ENCODE peak calls at places on chromosomes 11 and 22, in six cellular contexts. O, W, Z, V, R and J are unnamed samples.
A peak's percentile ranks its signal among the peaks of the same experiment; 100 is the strongest.

GRCh38 chr11:8040921-8041285 is 40.1 kb upstream of the TUB start:
- DNase-seq in W (no peak), V (no peak), R (no peak), Z (no peak), O (no peak), J (no peak)

GRCh38 chr22:28023774-28024173 is 104.7 kb upstream of the PITPNB start:
- DNase-seq in O (no peak), Z (no peak), W (no peak), V (peak; percentile 9), R (no peak), J (no peak)

GRCh38 chr11:69518081-69518950 is 36.9 kb downstream of the LINC01488 start:
- DNase-seq in V (no peak), R (no peak), O (no peak), Z (no peak), W (no peak), J (no peak)

GRCh38 chr11:2376751-2377451 is at the start of gene CD81:
- DNase-seq in W (peak; percentile 64), O (peak; percentile 58), V (peak; percentile 66), Z (peak; percentile 88), R (no peak), J (peak; percentile 93)

GRCh38 chr11:86148339-86148738 is 79.5 kb upstream of the PICALM start:
- DNase-seq in W (no peak), V (no peak), O (no peak), Z (no peak), R (no peak), J (no peak)

GRCh38 chr22:27987557-27987956 is 68.5 kb upstream of the PITPNB start:
- DNase-seq in R (no peak), V (no peak), O (no peak), W (no peak), Z (no peak), J (no peak)

GRCh38 chr22:49010086-49010863 is 817.4 kb downstream of the BRD1 start:
- DNase-seq in Z (no peak), V (no peak), R (no peak), W (no peak), O (no peak), J (no peak)

GRCh38 chr11:126024143-126024542 is 38.5 kb downstream of the CDON start:
- DNase-seq in O (no peak), R (no peak), Z (no peak), V (no peak), W (no peak), J (no peak)

GRCh38 chr22:28282346-28282745 is 363.3 kb upstream of the PITPNB start:
- DNase-seq in R (no peak), V (no peak), Z (no peak), O (no peak), W (no peak), J (no peak)

GRCh38 chr11:28581286-28582242 is 473.4 kb downstream of the METTL15 start:
- DNase-seq in W (no peak), Z (no peak), V (no peak), R (no peak), O (no peak), J (no peak)

GRCh38 chr22:48899523-48900326 is 927.9 kb downstream of the BRD1 start:
- DNase-seq in Z (no peak), O (no peak), W (no peak), V (no peak), R (no peak), J (no peak)

GRCh38 chr11:62791501-62792192 is at the start of gene TMEM223:
- DNase-seq in V (peak; percentile 92), Z (peak; percentile 93), R (peak; percentile 89), O (peak; percentile 90), W (peak; percentile 73), J (peak; percentile 92)

GRCh38 chr11:77278595-77279506 is 22.6 kb downstream of the GDPD4 start:
- DNase-seq in V (no peak), R (no peak), O (no peak), W (no peak), Z (no peak), J (no peak)

GRCh38 chr11:120816711-120817110 is 207.2 kb upstream of the TBCEL start:
- DNase-seq in O (no peak), Z (no peak), W (no peak), R (no peak), V (no peak), J (no peak)

GRCh38 chr22:22045576-22046335 is 63.2 kb upstream of the TOP3B start:
- DNase-seq in V (no peak), O (no peak), R (no peak), W (no peak), Z (no peak), J (no peak)

GRCh38 chr22:46845281-46846153 is 83.1 kb downstream of the TBC1D22A start:
- DNase-seq in V (no peak), O (no peak), W (no peak), Z (no peak), R (no peak), J (no peak)
- TF ChIP-seq CTCF in V (peak; percentile 62), O (peak; percentile 32), W (peak; percentile 65), Z (no peak), R (no peak), J (no peak)

GRCh38 chr22:44444341-44445306 is 53.4 kb downstream of the RTL6 start:
- DNase-seq in R (no peak), O (no peak), V (peak; percentile 12), Z (no peak), W (no peak), J (no peak)
- TF ChIP-seq CTCF in R (peak; percentile 25), O (no peak), V (no peak), Z (no peak), W (peak; percentile 40), J (peak; percentile 18)

GRCh38 chr11:103488579-103488978 is 379.4 kb downstream of the DYNC2H1 start:
- DNase-seq in O (no peak), V (no peak), W (no peak), R (no peak), Z (no peak), J (no peak)
- TF ChIP-seq CTCF in O (no peak), V (no peak), W (no peak), R (no peak), Z (no peak), J (no peak)

DNA sequence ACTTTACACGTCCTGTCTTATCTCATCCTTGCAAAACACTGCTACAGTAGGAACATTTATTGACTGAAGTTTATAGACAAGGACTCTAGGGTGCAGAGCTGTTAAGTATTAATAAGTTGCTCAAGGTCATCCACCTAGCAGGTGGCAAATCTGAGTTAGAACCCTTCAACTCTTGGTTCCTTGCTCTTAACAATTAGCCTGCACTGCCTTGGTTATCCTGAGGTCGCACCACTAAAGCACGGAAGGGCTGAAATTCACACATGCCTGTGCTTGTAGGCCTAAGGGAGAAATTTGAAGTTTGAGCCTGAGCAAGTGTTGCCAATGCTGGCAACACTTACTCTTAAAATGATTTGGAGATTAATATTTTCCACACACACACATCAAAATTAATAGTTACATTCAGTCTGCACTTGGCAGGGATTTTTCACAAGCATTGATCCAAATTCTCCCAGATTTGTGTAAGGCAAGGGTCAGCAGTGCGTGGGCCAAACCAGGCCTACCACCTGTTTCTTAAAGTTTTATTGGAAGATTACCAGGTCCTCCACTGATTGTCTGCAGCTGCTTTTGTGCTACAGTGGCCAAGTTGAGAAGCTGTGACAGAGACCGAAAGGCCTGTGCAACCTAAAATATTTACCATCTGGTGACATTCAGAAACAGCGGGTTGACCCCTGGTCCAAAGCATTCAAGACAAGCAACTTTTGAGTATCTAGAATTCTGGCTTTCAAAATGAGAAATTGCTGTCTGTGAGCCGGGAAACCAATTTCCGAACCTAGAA is 16.3 kb downstream of the APOL5 start:
- DNase-seq in W (no peak), O (no peak), R (no peak), V (peak; percentile 31), Z (no peak), J (no peak)
- TF ChIP-seq CTCF in W (no peak), O (no peak), R (no peak), V (peak; percentile 10), Z (no peak), J (no peak)

GRCh38 chr11:13062115-13062514 is 53.0 kb downstream of the RASSF10 start:
- DNase-seq in W (no peak), Z (no peak), V (no peak), O (no peak), R (no peak), J (no peak)
- TF ChIP-seq CTCF in W (no peak), Z (no peak), V (no peak), O (no peak), R (no peak), J (no peak)

GRCh38 chr11:9260182-9261146 is 4.7 kb downstream of the DENND5A start:
- DNase-seq in W (no peak), V (no peak), Z (no peak), O (no peak), R (peak; percentile 77), J (no peak)
- TF ChIP-seq CTCF in W (no peak), V (peak; percentile 18), Z (peak; percentile 40), O (peak; percentile 7), R (peak; percentile 39), J (peak; percentile 39)

GRCh38 chr11:122214080-122214479 is 98.1 kb upstream of the BLID start:
- DNase-seq in R (no peak), Z (no peak), O (no peak), W (no peak), V (no peak), J (no peak)

GRCh38 chr11:122214567-122214966 is 98.6 kb upstream of the BLID start:
- DNase-seq in O (no peak), V (no peak), Z (no peak), R (no peak), W (no peak), J (no peak)

GRCh38 chr11:122215244-122215992 is 99.4 kb upstream of the BLID start:
- DNase-seq in Z (peak; percentile 64), O (peak; percentile 78), V (peak; percentile 79), W (peak; percentile 66), R (peak; percentile 66), J (peak; percentile 56)

GRCh38 chr11:122210378-122210995 is 94.5 kb upstream of the BLID start:
- DNase-seq in V (no peak), W (no peak), R (no peak), Z (no peak), O (no peak), J (no peak)

DNA sequence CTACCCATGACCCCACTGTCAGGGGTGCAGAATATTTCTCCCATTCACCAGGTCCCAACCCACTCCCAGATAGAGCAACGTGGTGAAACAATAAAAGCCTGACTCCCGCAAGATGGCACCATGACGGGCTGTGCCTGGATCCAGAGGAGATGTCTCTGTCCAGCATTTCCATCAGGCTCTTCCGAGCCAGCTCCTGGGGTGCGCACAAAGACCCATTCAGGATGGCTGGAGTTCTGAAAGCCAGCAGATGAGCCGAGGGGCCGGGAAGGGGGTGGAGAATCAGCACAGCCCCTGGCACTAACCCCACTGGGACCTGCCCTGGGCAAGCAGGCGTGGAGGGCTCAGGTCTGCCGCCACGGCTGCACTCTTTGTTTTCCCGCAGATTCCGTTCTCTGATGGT is 97.1 kb upstream of the BLID start:
- DNase-seq in Z (no peak), W (no peak), O (no peak), R (no peak), V (no peak), J (no peak)
- TF ChIP-seq CTCF in Z (no peak), W (no peak), O (no peak), R (no peak), V (no peak), J (no peak)

DNA sequence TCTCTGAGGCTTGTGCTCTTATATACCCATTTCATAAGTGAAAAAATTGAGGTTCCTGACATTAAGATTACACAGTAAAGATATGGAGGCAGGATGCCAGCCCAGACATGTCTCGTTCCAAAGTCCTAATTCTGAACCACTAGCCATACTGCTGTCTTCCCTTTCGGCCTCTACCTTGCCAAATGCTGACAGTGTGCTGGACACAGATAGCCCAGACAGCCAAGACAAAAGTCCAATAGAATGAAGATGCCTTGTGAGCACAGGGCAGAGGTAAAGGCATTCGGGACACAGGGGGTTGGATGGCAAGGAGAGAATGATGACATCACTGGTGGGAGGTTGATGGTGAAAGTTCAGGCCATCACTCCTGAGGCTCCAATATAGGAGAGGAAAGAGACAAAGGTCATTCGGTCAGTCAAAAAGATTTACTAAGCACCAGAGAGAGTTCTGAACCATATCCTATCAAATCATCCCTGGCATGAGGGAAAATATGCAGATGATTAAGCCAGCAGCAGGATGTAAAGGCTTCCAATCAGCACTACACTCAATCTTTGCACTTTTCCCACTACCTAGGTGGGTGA is 174.0 kb upstream of the MTMR2 start:
- DNase-seq in R (no peak), V (no peak), Z (no peak), W (no peak), O (no peak), J (no peak)
- TF ChIP-seq CTCF in R (no peak), V (no peak), Z (no peak), W (no peak), O (no peak), J (no peak)